ENCODE peak calls at places on chromosomes 7 and 10, in seven cellular contexts. J is upper lobe of left lung, S is heart right ventricle, B is H9, N is tibial nerve, L is adrenal gland, D is Peyer's patch. V is an unnamed sample. For H3K4me1 and H3K9me3, the result is how much of the 10 kb centered on the place peaks cover.

GRCh38 chr7:42347616-42348015 is 110.6 kb upstream of the GLI3 start:
- DNase-seq in L (no peak), J (no peak), N (no peak), S (no peak), B (no peak), D (no peak), V (no peak)

GRCh38 chr7:129949292-129950133 is 3.2 kb downstream of the UBE2H start:
- DNase-seq in N (no peak), S (peak), J (no peak), B (peak), D (peak), L (peak), V (no peak)

GRCh38 chr10:14571866-14572507 is 202.7 kb downstream of the FAM107B start:
- DNase-seq in B (peak), D (peak), S (no peak), N (no peak), L (peak), J (no peak), V (peak)

GRCh38 chr7:12297709-12298108 is 86.6 kb downstream of the TMEM106B start:
- DNase-seq in J (no peak), B (no peak), L (no peak), S (no peak), D (no peak), N (no peak), V (no peak)

GRCh38 chr7:155869784-155870076 is 57.5 kb upstream of the SHH start:
- DNase-seq in D (no peak), J (peak), B (peak), N (no peak), L (no peak), S (no peak), V (no peak)

GRCh38 chr10:99203310-99203709 is 32.3 kb downstream of the HPSE2 start:
- DNase-seq in L (no peak), S (no peak), J (peak), B (no peak), N (no peak), D (no peak), V (no peak)

GRCh38 chr10:133397938-133398337 is 4.0 kb downstream of the MTG1 start:
- DNase-seq in J (no peak), S (no peak), D (no peak), N (no peak), L (no peak), B (no peak), V (no peak)

GRCh38 chr7:131249003-131249402 is 78.7 kb upstream of the MKLN1 start:
- DNase-seq in J (no peak), L (peak), S (peak), D (no peak), N (peak), B (no peak), V (peak)

GRCh38 chr7:101590663-101591435 is 38.2 kb downstream of the MYL10 start:
- DNase-seq in N (no peak), S (no peak), D (peak), L (no peak), J (peak), B (no peak), V (no peak)

GRCh38 chr7:303425-303824 is 13.5 kb downstream of the FOXL3 start:
- DNase-seq in S (no peak), N (no peak), B (no peak), J (no peak), D (no peak), L (no peak), V (peak)

GRCh38 chr10:69418052-69418752 is 1.5 kb upstream of the TACR2 start:
- DNase-seq in L (no peak), J (no peak), N (no peak), B (no peak), D (no peak), S (no peak), V (no peak)

GRCh38 chr10:64261092-64261491 is 739.9 kb downstream of the REEP3 start:
- DNase-seq in S (no peak), B (no peak), D (no peak), L (no peak), J (no peak), N (no peak), V (no peak)

GRCh38 chr7:101924171-101924570 is 106.7 kb downstream of the CUX1 start:
- DNase-seq in L (peak), B (no peak), D (no peak), S (peak), J (no peak), N (no peak), V (no peak)

GRCh38 chr7:123305840-123306375 is 106.1 kb upstream of the SLC13A1 start:
- DNase-seq in J (no peak), S (no peak), D (no peak), L (no peak), N (no peak), B (no peak), V (no peak)

GRCh38 chr10:32878646-32879045 is 79.4 kb downstream of the ITGB1 start:
- DNase-seq in B (no peak), N (no peak), S (no peak), L (no peak), D (no peak), J (no peak), V (no peak)

GRCh38 chr7:108094933-108095710 is 35.0 kb downstream of the LAMB4 start:
- DNase-seq in S (peak), N (no peak), L (peak), D (no peak), J (no peak), B (no peak), V (peak)

DNA sequence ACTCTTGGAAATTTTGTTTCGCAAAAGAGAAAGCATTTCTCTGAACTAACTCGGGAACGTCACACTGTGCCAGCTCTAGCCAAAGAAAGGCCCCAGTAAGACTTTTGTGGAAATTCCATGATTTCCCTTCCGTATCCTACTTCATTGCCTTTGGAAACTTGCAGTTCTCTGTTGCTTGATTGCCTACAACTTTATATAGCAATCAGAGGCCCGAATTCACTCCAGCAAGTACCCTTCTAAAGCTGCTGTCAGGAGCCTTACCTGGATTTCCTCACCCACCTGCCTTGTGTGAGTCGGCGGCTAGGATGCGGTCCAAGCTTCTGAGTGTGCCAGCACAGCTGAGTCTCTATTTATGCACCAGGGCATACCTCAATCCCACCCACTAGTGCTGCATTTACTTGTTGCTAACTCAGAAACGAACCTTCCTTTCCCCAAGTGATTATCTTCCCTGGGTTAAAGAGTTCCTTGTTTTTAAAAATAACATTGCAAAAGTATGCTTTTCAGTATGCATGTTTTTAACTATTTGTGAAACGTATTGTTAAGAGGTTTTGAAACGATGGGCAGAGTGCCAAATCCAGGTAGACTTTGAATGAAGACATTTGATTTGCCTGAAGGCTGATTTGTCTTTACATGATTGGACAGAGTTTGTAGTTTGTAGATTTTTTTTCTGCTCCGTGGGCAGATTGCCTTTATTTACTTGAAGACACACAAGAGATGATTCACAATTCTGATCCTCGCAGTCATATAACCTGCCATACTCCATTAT is at the start of gene AGR2:
- DNase-seq in J (no peak), N (no peak), L (no peak), S (no peak), B (no peak), D (no peak), V (peak)
- H3K27ac ChIP-seq in J (peak), N (no peak), L (no peak), S (no peak), B (no peak), D (peak), V (peak)

DNA sequence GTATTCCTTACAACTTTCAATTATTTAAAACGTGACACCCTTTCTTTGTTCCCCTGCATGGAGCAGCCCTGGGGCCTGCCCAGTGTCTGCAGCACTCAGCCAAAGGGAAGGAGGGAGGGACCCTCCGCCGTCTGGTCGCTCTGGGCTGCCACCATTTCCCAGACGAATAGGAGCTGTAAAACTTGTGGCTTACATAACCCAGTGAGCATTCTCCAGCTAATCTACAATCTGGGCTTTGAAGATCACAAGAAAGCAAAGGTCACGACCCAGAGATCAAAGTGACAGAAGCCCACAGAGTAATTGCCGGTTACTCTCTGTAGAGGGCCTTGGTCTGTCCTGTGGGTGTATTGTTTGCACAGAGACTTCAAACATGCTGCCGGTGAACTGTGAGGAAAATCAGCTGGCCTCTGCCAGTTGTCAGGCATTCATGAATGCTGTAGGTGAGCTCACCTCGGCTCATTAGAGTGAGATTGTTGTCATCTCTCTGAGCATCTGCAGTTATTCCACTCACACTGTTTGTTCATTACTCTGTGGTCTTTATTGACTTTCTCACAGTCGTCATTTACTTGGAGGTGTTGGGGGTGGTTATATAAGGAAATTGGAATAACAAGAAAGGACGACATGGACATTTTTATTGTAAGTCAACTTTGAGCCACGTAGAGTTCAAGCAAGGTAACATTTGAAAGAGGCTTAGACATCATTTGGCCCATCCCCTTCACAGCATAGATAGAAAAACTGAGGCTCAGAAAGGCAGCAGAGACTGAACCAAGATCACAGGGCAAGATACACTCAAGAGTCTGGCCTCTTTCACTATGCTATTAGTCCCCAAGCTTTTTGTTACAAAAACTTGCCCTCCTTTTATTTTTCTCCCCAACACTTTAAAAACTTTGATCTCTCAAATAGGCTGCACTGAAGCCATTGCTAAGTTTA is 619.8 kb downstream of the LRMDA start:
- DNase-seq in N (no peak), B (no peak), D (no peak), S (no peak), J (no peak), L (no peak), V (no peak)
- H3K4me1 ChIP-seq in N (under half), B (under half), D (under half), S (under half), J (under half), L (under half), V (under half)

GRCh38 chr7:113953553-113953952 is 34.7 kb upstream of the PPP1R3A start:
- DNase-seq in B (no peak), N (no peak), J (no peak), S (no peak), D (no peak), L (no peak), V (no peak)
- H3K9me3 ChIP-seq in B (under half), N (under half), J (under half), S (half or more), D (under half), L (under half), V (under half)

GRCh38 chr10:11401314-11402222 is 209.9 kb downstream of the USP6NL start:
- DNase-seq in J (no peak), D (peak), S (no peak), N (no peak), B (no peak), L (no peak), V (no peak)
- H3K27ac ChIP-seq in J (no peak), D (no peak), S (no peak), N (no peak), B (no peak), L (no peak), V (no peak)

DNA sequence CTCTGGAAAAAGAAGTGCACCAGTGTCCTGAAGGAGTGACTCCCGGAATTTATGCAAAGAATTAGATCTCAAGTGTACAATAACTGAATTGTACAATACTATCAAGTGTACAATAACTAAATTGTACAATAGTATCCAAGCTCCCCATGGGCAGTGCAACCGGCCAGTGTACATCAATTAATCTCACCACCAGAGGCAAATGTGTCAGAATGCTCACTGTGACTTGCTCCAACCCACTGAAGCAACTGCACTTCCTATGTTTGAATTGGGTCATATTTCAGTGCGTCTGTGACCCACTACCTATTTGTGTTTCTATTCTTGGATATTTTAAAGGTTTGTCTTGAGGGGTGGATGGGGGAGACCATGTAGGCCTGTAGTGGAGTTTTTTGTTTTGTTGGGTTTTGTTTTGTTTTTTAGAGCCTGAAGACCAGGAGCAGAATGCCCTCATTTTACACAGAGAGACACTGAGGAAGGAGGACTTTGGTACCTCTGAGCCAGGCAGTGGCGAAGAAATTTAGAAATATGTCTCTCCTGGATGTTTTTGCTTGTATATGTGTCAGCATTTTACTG is 78.6 kb upstream of the CTTNBP2 start:
- DNase-seq in B (no peak), D (no peak), N (no peak), L (no peak), J (no peak), S (no peak), V (no peak)
- H3K4me1 ChIP-seq in B (under half), D (under half), N (under half), L (under half), J (under half), S (under half), V (under half)

GRCh38 chr10:36899652-36900051 is 225.7 kb upstream of the ANKRD30A start:
- DNase-seq in J (no peak), S (no peak), L (no peak), B (no peak), N (no peak), D (no peak), V (no peak)
- H3K9me3 ChIP-seq in J (under half), S (under half), L (under half), B (under half), N (under half), D (under half), V (under half)

DNA sequence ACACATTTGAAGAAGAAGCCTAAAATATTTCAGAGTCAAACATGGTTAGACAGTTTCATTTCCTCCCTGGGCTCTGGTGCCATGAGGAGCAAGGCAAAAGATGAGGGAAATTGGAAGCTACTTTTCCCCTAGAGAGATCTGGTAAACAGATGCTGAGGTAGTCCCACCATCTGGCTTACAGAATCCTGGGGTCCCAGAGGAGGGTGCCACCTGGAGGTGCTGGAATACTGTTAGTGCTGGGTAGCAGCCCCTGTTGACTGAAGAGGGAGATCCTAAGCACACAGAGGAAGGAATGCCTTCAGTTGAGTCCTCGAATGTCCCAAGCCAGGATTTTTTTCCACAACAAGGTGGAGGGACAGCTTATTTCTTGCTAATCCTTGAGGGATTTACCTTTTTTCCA is 160.1 kb downstream of the FZD1 start:
- DNase-seq in S (no peak), L (no peak), B (peak), D (no peak), N (no peak), J (no peak), V (no peak)
- H3K27ac ChIP-seq in S (no peak), L (no peak), B (no peak), D (no peak), N (no peak), J (no peak), V (no peak)

GRCh38 chr10:123864923-123865322 is 26.7 kb downstream of the CPXM2 start:
- DNase-seq in B (no peak), J (no peak), N (no peak), L (no peak), S (no peak), D (no peak), V (no peak)

GRCh38 chr10:123863721-123864432 is 27.7 kb downstream of the CPXM2 start:
- DNase-seq in B (peak), S (no peak), N (no peak), J (no peak), L (no peak), D (no peak), V (no peak)

GRCh38 chr10:123865350-123865749 is 26.3 kb downstream of the CPXM2 start:
- DNase-seq in B (no peak), N (no peak), D (no peak), S (no peak), J (no peak), L (no peak), V (no peak)

GRCh38 chr10:123862421-123863188 is 29.0 kb downstream of the CPXM2 start:
- DNase-seq in L (no peak), N (no peak), B (no peak), J (no peak), D (no peak), S (no peak), V (no peak)

GRCh38 chr10:123863189-123863580 is 28.4 kb downstream of the CPXM2 start:
- DNase-seq in J (no peak), S (no peak), D (no peak), L (no peak), N (no peak), B (no peak), V (no peak)
- H3K4me1 ChIP-seq in J (under half), S (under half), D (under half), L (under half), N (under half), B (under half), V (under half)

GRCh38 chr7:151211155-151211772 is 976 bp upstream of the H2BK1 start:
- DNase-seq in J (no peak), S (no peak), L (no peak), D (no peak), B (no peak), N (no peak), V (no peak)

GRCh38 chr7:151207796-151208195 is 2.5 kb downstream of the H2BK1 start:
- DNase-seq in S (no peak), J (peak), B (no peak), L (no peak), N (no peak), D (no peak), V (no peak)

GRCh38 chr7:151207315-151207714 is 3.0 kb downstream of the H2BK1 start:
- DNase-seq in L (no peak), B (no peak), D (no peak), J (no peak), N (no peak), S (no peak), V (no peak)

GRCh38 chr7:151210087-151210854 is at the start of gene H2BK1:
- DNase-seq in L (no peak), N (no peak), B (no peak), J (peak), S (no peak), D (no peak), V (no peak)

DNA sequence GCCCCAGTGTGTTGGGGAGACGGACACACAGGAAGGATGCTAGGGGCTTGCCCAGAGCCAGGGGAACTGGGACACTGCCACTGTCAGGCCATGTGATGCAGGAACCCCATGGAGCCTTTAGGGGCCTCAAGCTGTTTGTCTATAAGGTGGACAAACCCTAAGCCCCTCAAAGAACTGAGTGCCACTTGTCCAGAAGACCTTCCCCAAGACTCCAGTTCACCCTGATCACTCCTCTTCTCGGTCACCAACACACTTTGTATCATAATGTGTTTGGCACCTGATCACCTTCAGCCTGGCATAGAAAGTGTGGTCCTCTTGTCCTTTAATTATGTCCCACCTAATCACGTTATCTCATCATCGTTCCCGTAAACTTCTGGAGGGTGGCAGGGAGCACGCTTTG is 700 bp downstream of the H2BK1 start:
- DNase-seq in B (no peak), J (no peak), N (no peak), L (no peak), D (no peak), S (no peak), V (no peak)
- H3K9me3 ChIP-seq in B (under half), J (under half), N (under half), L (under half), D (under half), S (under half), V (under half)

DNA sequence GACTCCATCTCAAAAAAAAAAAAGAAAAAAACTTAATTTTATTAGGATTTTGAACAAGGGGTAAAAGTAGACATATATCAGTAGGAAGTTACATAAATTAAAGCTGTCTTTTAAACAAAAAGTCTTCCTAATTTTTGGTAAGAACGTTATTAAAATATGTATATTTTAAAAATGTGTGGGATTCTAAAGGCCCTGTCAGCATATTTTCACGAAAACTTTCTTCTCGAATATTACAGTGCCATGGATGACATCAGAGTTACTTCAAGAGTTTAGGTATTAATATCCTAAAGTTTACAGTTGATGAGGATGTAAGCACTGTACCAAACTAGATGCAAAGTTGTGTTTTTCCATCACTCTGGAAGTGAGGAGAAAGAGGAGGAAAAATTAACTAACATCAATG is 820.8 kb downstream of the PCDH15 start:
- DNase-seq in N (no peak), J (no peak), B (no peak), L (no peak), D (no peak), S (no peak), V (no peak)
- H3K27ac ChIP-seq in N (no peak), J (no peak), B (no peak), L (no peak), D (no peak), S (no peak), V (no peak)

V was measured in pancreas.